ENCODE peak calls at places on chromosome 17, in ten cellular contexts. One of them, this sample, is unnamed.

GRCh38 chr17:72890711-72891110 is 201.8 kb downstream of the SLC39A11 start:
- DNase-seq in right lobe of liver: no peak
- DNase-seq in CD8-positive, alpha-beta T cell: no peak
- DNase-seq in left lung: no peak
- DNase-seq in kidney: no peak
- DNase-seq in astrocyte: peak
- DNase-seq in upper lobe of left lung: no peak
- DNase-seq in A549: peak
- DNase-seq in suprapubic skin: no peak
- DNase-seq in A673: no peak
- DNase-seq in this sample: no peak

GRCh38 chr17:4195306-4195705 is 52.3 kb downstream of the CYB5D2 start:
- DNase-seq in CD8-positive, alpha-beta T cell: no peak
- DNase-seq in suprapubic skin: no peak
- DNase-seq in A673: no peak
- DNase-seq in right lobe of liver: no peak
- DNase-seq in A549: no peak
- DNase-seq in left lung: no peak
- DNase-seq in upper lobe of left lung: no peak
- DNase-seq in kidney: no peak
- DNase-seq in astrocyte: peak
- DNase-seq in this sample: peak

GRCh38 chr17:72915631-72916081 is 176.8 kb downstream of the SLC39A11 start:
- DNase-seq in A549: no peak
- DNase-seq in right lobe of liver: no peak
- DNase-seq in upper lobe of left lung: no peak
- DNase-seq in astrocyte: no peak
- DNase-seq in A673: no peak
- DNase-seq in left lung: no peak
- DNase-seq in CD8-positive, alpha-beta T cell: no peak
- DNase-seq in kidney: no peak
- DNase-seq in suprapubic skin: no peak
- DNase-seq in this sample: no peak

GRCh38 chr17:31561469-31562412 is 170.3 kb downstream of the RAB11FIP4 start:
- DNase-seq in kidney: peak
- DNase-seq in CD8-positive, alpha-beta T cell: no peak
- DNase-seq in right lobe of liver: no peak
- DNase-seq in A673: no peak
- DNase-seq in upper lobe of left lung: no peak
- DNase-seq in astrocyte: peak
- DNase-seq in suprapubic skin: no peak
- DNase-seq in left lung: no peak
- DNase-seq in A549: no peak
- DNase-seq in this sample: no peak

GRCh38 chr17:45857977-45858708 is 13.5 kb downstream of the SPPL2C start:
- DNase-seq in A673: no peak
- DNase-seq in kidney: no peak
- DNase-seq in astrocyte: peak
- DNase-seq in right lobe of liver: no peak
- DNase-seq in suprapubic skin: no peak
- DNase-seq in upper lobe of left lung: no peak
- DNase-seq in A549: no peak
- DNase-seq in CD8-positive, alpha-beta T cell: no peak
- DNase-seq in left lung: no peak
- DNase-seq in this sample: peak

GRCh38 chr17:1716912-1717695 is 6.9 kb upstream of the TLCD2 start:
- DNase-seq in suprapubic skin: peak
- DNase-seq in A673: peak
- DNase-seq in A549: peak
- DNase-seq in astrocyte: peak
- DNase-seq in upper lobe of left lung: no peak
- DNase-seq in kidney: peak
- DNase-seq in CD8-positive, alpha-beta T cell: peak
- DNase-seq in right lobe of liver: peak
- DNase-seq in left lung: peak
- DNase-seq in this sample: peak

GRCh38 chr17:2397247-2398171 is 3.4 kb downstream of the MNT start:
- DNase-seq in suprapubic skin: no peak
- DNase-seq in kidney: peak
- DNase-seq in upper lobe of left lung: no peak
- DNase-seq in astrocyte: no peak
- DNase-seq in CD8-positive, alpha-beta T cell: no peak
- DNase-seq in right lobe of liver: no peak
- DNase-seq in left lung: peak
- DNase-seq in A549: no peak
- DNase-seq in A673: no peak
- DNase-seq in this sample: no peak

GRCh38 chr17:1110844-1111598 is 68.8 kb downstream of the ABR start:
- DNase-seq in left lung: peak
- DNase-seq in A673: peak
- DNase-seq in kidney: peak
- DNase-seq in astrocyte: peak
- DNase-seq in right lobe of liver: no peak
- DNase-seq in suprapubic skin: peak
- DNase-seq in upper lobe of left lung: no peak
- DNase-seq in A549: peak
- DNase-seq in CD8-positive, alpha-beta T cell: no peak
- DNase-seq in this sample: peak

GRCh38 chr17:54426287-54426886 is 474.3 kb upstream of the TOM1L1 start:
- DNase-seq in left lung: no peak
- DNase-seq in upper lobe of left lung: no peak
- DNase-seq in kidney: no peak
- DNase-seq in suprapubic skin: no peak
- DNase-seq in right lobe of liver: no peak
- DNase-seq in A673: peak
- DNase-seq in A549: peak
- DNase-seq in CD8-positive, alpha-beta T cell: no peak
- DNase-seq in astrocyte: no peak
- DNase-seq in this sample: no peak

GRCh38 chr17:64174686-64175456 is 44.9 kb upstream of the ERN1 start:
- DNase-seq in suprapubic skin: no peak
- DNase-seq in upper lobe of left lung: no peak
- DNase-seq in kidney: no peak
- DNase-seq in A549: no peak
- DNase-seq in right lobe of liver: no peak
- DNase-seq in astrocyte: no peak
- DNase-seq in A673: no peak
- DNase-seq in left lung: peak
- DNase-seq in CD8-positive, alpha-beta T cell: no peak
- DNase-seq in this sample: no peak

GRCh38 chr17:21458036-21458435 is 81.9 kb downstream of the KCNJ12 start:
- DNase-seq in A549: no peak
- DNase-seq in right lobe of liver: no peak
- DNase-seq in upper lobe of left lung: no peak
- DNase-seq in kidney: no peak
- DNase-seq in astrocyte: no peak
- DNase-seq in suprapubic skin: no peak
- DNase-seq in A673: no peak
- DNase-seq in CD8-positive, alpha-beta T cell: no peak
- DNase-seq in left lung: no peak
- DNase-seq in this sample: no peak
- H3K27ac ChIP-seq in A549: no peak
- H3K27ac ChIP-seq in right lobe of liver: no peak
- H3K27ac ChIP-seq in upper lobe of left lung: no peak
- H3K27ac ChIP-seq in kidney: no peak
- H3K27ac ChIP-seq in astrocyte: no peak
- H3K27ac ChIP-seq in suprapubic skin: no peak
- H3K27ac ChIP-seq in A673: no peak
- H3K27ac ChIP-seq in CD8-positive, alpha-beta T cell: no peak
- H3K27ac ChIP-seq in left lung: no peak
- H3K27ac ChIP-seq in this sample: no peak

GRCh38 chr17:18143044-18143936 is 34.7 kb downstream of the MYO15A start:
- DNase-seq in left lung: no peak
- DNase-seq in suprapubic skin: no peak
- DNase-seq in A549: peak
- DNase-seq in upper lobe of left lung: peak
- DNase-seq in A673: peak
- DNase-seq in right lobe of liver: no peak
- DNase-seq in CD8-positive, alpha-beta T cell: no peak
- DNase-seq in astrocyte: no peak
- DNase-seq in kidney: peak
- DNase-seq in this sample: peak
- TF ChIP-seq CTCF in left lung: no peak
- TF ChIP-seq CTCF in suprapubic skin: no peak
- TF ChIP-seq CTCF in A549: peak
- TF ChIP-seq CTCF in upper lobe of left lung: no peak
- TF ChIP-seq CTCF in A673: peak
- TF ChIP-seq CTCF in right lobe of liver: no peak
- TF ChIP-seq CTCF in CD8-positive, alpha-beta T cell: no peak
- TF ChIP-seq CTCF in astrocyte: peak
- TF ChIP-seq CTCF in kidney: no peak
- TF ChIP-seq CTCF in this sample: peak

DNA sequence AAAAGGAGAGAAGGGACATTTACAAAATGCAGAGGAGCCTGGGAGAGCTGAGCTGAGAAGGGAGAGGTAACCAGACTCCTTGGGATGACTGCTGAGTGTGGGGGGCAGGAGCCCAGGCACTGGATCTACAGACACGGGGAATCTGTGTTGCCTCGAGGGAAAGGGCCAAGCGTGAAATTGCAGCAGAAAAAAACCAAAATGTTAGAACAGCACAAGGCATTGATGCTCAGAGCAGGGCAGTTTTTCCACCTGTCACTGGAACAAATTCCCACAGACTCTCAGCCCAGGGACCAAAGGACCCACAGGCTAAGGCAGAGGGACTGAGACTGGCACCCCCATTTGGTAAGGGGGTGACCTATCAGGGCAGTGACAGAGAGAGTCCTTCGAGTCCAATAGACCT is 2.0 kb downstream of the PITPNM3 start:
- DNase-seq in left lung: no peak
- DNase-seq in CD8-positive, alpha-beta T cell: no peak
- DNase-seq in A673: no peak
- DNase-seq in astrocyte: no peak
- DNase-seq in right lobe of liver: no peak
- DNase-seq in suprapubic skin: no peak
- DNase-seq in kidney: no peak
- DNase-seq in upper lobe of left lung: no peak
- DNase-seq in A549: no peak
- DNase-seq in this sample: no peak
- H3K27ac ChIP-seq in left lung: no peak
- H3K27ac ChIP-seq in CD8-positive, alpha-beta T cell: no peak
- H3K27ac ChIP-seq in A673: no peak
- H3K27ac ChIP-seq in astrocyte: no peak
- H3K27ac ChIP-seq in right lobe of liver: no peak
- H3K27ac ChIP-seq in suprapubic skin: peak
- H3K27ac ChIP-seq in kidney: no peak
- H3K27ac ChIP-seq in upper lobe of left lung: no peak
- H3K27ac ChIP-seq in A549: no peak
- H3K27ac ChIP-seq in this sample: no peak

DNA sequence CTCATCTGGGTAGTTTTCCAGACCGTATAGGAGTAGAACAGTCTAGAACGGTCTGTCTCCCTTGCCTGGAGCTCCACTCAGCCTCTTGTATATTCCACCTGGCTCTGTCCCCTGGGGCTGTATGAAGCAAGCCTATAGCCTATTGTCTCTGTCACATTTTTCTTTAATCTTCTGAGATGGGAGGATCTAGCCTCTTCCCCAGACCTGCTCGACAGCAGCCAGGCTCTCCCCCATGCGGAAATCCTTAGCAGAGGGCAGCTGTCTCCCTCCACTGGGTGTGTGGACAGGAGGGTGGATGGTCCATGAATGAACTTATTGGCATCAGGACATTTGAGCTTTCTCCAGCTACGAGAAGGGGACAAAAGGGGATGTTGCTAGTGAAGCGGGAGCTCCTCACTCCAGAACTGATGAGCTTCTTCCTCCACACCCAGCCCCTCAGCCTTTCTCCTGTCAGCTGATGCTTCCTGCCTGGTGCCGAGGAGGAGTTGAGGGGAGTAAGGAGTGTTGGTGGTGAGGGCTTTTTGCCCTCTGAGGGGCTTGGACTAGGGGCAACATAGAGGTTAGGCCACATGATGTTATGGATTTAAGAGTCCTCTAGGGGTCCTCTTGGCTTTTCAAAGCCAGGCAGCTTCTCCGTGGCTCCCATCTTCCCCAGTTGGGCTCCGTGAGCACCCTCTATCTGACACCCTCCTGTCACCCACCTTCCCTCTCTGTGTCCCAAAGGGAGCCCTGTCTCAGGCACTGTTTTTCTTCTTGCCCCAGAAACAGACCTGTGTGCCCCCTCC is 28.0 kb downstream of the ARHGAP23 start:
- DNase-seq in suprapubic skin: no peak
- DNase-seq in right lobe of liver: no peak
- DNase-seq in left lung: no peak
- DNase-seq in CD8-positive, alpha-beta T cell: no peak
- DNase-seq in A549: no peak
- DNase-seq in A673: no peak
- DNase-seq in kidney: no peak
- DNase-seq in astrocyte: no peak
- DNase-seq in upper lobe of left lung: no peak
- DNase-seq in this sample: no peak
- TF ChIP-seq CTCF in suprapubic skin: no peak
- TF ChIP-seq CTCF in right lobe of liver: no peak
- TF ChIP-seq CTCF in left lung: no peak
- TF ChIP-seq CTCF in CD8-positive, alpha-beta T cell: no peak
- TF ChIP-seq CTCF in A549: no peak
- TF ChIP-seq CTCF in A673: no peak
- TF ChIP-seq CTCF in kidney: no peak
- TF ChIP-seq CTCF in astrocyte: no peak
- TF ChIP-seq CTCF in upper lobe of left lung: no peak
- TF ChIP-seq CTCF in this sample: peak